ENCODE peak calls at places on chromosome 5, in six cellular contexts. Z is GM12878, A is HepG2, T is A549, Q is upper lobe of left lung, J is K562. V is an unnamed sample.

GRCh38 chr5:159415301-159415937 is 85.1 kb upstream of the IL12B start:
- ATAC-seq in Z (no peak), A (no peak), T (no peak), Q (peak; percentile 83), J (no peak), V (no peak)

GRCh38 chr5:79702606-79703380 is 13.2 kb downstream of the CMYA5 start:
- ATAC-seq in Z (peak; percentile 51), A (peak; percentile 76), T (peak; percentile 57), Q (no peak), J (peak; percentile 67), V (no peak)

GRCh38 chr5:104987074-104987473 is 1424.5 kb upstream of the NUDT12 start:
- ATAC-seq in Z (no peak), A (no peak), T (no peak), Q (no peak), J (peak; percentile 73), V (no peak)

GRCh38 chr5:79800979-79801827 is 111.6 kb downstream of the CMYA5 start:
- ATAC-seq in Z (peak; percentile 30), A (no peak), T (no peak), Q (no peak), J (peak; percentile 43), V (no peak)

GRCh38 chr5:73777192-73777591 is 151.2 kb downstream of the ARHGEF28 start:
- ATAC-seq in Z (no peak), A (no peak), T (no peak), Q (no peak), J (no peak), V (no peak)

GRCh38 chr5:143041972-143042770 is 272.0 kb downstream of the ARHGAP26 start:
- ATAC-seq in Z (no peak), A (no peak), T (no peak), Q (no peak), J (no peak), V (no peak)

GRCh38 chr5:104734046-104734445 is 1171.5 kb upstream of the NUDT12 start:
- ATAC-seq in Z (no peak), A (no peak), T (no peak), Q (no peak), J (no peak), V (no peak)

GRCh38 chr5:2946315-2946714 is 194.8 kb upstream of the IRX2 start:
- ATAC-seq in Z (no peak), A (no peak), T (no peak), Q (no peak), J (no peak), V (no peak)

GRCh38 chr5:39064450-39064849 is 9.7 kb downstream of the RICTOR start:
- ATAC-seq in Z (no peak), A (no peak), T (no peak), Q (no peak), J (no peak), V (no peak)

GRCh38 chr5:132428147-132428482 is 58.6 kb downstream of the SLC22A5 start:
- ATAC-seq in Z (no peak), A (no peak), T (no peak), Q (no peak), J (no peak), V (no peak)

GRCh38 chr5:61089351-61089750 is 72.9 kb downstream of the SMIM15 start:
- ATAC-seq in Z (no peak), A (no peak), T (no peak), Q (no peak), J (no peak), V (no peak)

GRCh38 chr5:127827451-127827850 is 124.3 kb downstream of the CCDC192 start:
- ATAC-seq in Z (no peak), A (no peak), T (no peak), Q (no peak), J (no peak), V (no peak)

GRCh38 chr5:38468978-38469706 is 87.3 kb downstream of the LIFR start:
- ATAC-seq in Z (no peak), A (no peak), T (no peak), Q (peak; percentile 67), J (no peak), V (peak; percentile 50)

GRCh38 chr5:151663617-151664322 is 22.9 kb downstream of the SPARC start:
- ATAC-seq in Z (peak; percentile 32), A (no peak), T (no peak), Q (peak; percentile 51), J (no peak), V (peak; percentile 65)

GRCh38 chr5:59173568-59173967 is 590.7 kb downstream of the RAB3C start:
- ATAC-seq in Z (no peak), A (no peak), T (peak; percentile 47), Q (no peak), J (no peak), V (no peak)

GRCh38 chr5:77400645-77401044 is 91.5 kb downstream of the WDR41 start:
- ATAC-seq in Z (no peak), A (no peak), T (no peak), Q (peak; percentile 67), J (no peak), V (no peak)

GRCh38 chr5:149517461-149518122 is 33.6 kb downstream of the CSNK1A1 start:
- ATAC-seq in Z (no peak), A (no peak), T (peak; percentile 73), Q (no peak), J (peak; percentile 19), V (no peak)

GRCh38 chr5:91158011-91158410 is 225.1 kb downstream of the ARRDC3 start:
- ATAC-seq in Z (no peak), A (no peak), T (no peak), Q (no peak), J (no peak), V (no peak)

GRCh38 chr5:123438244-123438643 is 15.0 kb upstream of the CEP120 start:
- ATAC-seq in Z (peak; percentile 93), A (no peak), T (no peak), Q (no peak), J (no peak), V (no peak)

DNA sequence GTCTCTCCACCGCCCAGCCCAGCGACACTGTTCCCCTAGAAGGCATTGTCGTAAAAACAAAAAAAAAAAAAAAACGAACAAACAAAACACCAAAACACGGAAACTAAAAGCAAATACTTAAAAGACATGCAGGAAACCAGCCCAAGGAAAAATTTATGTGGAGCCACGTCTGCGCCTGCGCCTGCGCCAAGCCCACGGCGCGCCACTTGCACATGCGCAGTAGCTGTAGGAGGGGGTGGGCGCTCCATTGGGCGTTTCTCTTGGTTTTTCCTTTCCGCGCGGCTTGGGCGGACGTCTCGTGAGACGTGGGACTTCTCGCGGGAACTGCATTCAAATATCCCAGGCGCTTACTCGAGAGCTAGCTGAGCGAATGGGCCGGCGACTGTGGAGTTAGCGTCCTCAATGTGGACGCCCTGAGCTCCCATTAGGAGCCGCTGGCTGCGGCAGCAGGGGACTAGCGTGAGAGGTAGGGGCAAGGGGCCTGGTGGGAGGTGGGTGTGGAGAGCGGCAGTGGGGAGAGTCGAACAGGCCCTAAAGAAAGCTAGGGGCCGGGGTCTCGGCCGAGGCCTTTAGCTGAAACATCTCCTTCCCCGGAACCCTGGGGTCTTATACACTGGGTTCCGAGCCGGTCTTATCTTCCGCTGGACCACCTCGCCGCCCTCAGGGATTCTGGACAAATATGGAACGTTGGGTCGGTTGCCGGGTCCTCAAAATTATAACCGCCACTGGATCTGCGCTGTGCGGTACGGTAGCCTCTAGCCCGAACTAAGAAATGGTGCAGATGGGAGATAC is at the start of gene SPDL1:
- ATAC-seq in Z (peak; percentile 94), A (peak; percentile 99), T (peak; percentile 95), Q (peak; percentile 98), J (peak; percentile 97), V (peak; percentile 93)
- H3K4me3 ChIP-seq in Z (peak within 1 kb of the TSS; percentile 90), A (peak within 1 kb of the TSS; percentile 84), T (peak within 1 kb of the TSS; percentile 83), Q (peak within 1 kb of the TSS; percentile 93), J (peak within 1 kb of the TSS; percentile 65), V (peak within 1 kb of the TSS; percentile 95)

DNA sequence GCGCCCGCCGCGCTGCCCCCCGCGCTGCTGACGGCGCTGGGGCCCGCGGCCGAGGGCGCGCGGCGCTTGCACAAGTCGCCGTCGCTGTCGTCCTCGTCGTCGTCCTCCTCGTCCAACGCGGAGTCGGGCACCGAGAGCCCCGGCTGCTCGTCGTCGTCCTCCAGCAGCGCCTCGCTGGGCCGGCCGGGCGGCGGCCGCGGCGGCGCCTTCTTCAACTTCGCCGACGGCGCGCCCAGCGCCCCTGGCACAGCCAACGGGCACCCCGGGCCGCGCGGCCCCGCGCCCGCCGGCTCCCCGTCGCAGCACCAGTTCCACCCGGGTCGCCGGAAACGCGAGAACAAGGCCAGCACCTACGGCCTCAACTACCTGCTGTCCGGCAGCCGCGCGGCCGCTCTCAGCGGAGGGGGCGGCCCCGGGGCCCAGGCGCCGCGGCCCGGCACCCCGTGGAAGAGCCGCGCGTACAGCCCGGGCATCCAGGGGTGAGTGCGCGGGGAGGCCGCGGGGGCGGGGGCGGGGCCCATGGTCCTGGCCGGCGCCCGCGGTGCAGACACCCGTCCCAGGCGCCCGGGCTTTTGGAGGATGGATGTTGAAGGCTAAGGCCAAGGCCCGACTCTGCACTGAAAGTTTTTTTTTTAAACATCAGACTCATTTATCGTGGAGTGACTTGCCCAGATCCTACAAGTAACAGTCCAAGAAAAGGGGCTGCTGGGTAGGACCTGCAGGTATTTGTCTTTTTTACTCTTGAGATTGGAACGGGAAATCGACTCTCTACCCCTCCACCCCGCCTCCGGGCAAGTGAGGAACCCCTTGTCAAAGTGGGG is 1.2 kb downstream of the TENT4A start:
- ATAC-seq in Z (peak; percentile 6), A (no peak), T (no peak), Q (peak; percentile 31), J (peak; percentile 3), V (no peak)
- TF ChIP-seq POLR2A in Z (no peak), A (no peak), T (no peak), Q (no peak), J (no peak), V (no peak)

GRCh38 chr5:119070578-119070827 is 384 bp upstream of the DMXL1 start:
- ATAC-seq in Z (peak; percentile 60), A (peak; percentile 79), T (peak; percentile 86), Q (peak; percentile 83), J (peak; percentile 56), V (peak; percentile 79)

GRCh38 chr5:119074419-119074818 is 3.5 kb downstream of the DMXL1 start:
- ATAC-seq in Z (peak; percentile 34), A (no peak), T (no peak), Q (no peak), J (no peak), V (no peak)

GRCh38 chr5:119071573-119071874 is 637 bp downstream of the DMXL1 start:
- ATAC-seq in Z (peak; percentile 17), A (no peak), T (no peak), Q (peak; percentile 51), J (no peak), V (no peak)

GRCh38 chr5:119072496-119072895 is 1.6 kb downstream of the DMXL1 start:
- ATAC-seq in Z (no peak), A (no peak), T (no peak), Q (no peak), J (no peak), V (no peak)

GRCh38 chr5:119070828-119071572 is at the start of gene DMXL1:
- ATAC-seq in Z (peak; percentile 84), A (peak; percentile 91), T (peak; percentile 95), Q (peak; percentile 97), J (peak; percentile 86), V (peak; percentile 98)
- TF ChIP-seq EP300 in Z (peak; percentile 8), A (no peak), T (no peak), Q (no peak), J (no peak), V (no peak)

GRCh38 chr5:172110921-172111873 is 76.8 kb downstream of the STK10 start:
- ATAC-seq in Z (peak; percentile 83), A (no peak), T (no peak), Q (peak; percentile 57), J (peak; percentile 79), V (peak; percentile 46)
- H3K4me3 ChIP-seq in Z (peak overlapping the region; percentile 49), A (no peak overlapping the region), T (no peak overlapping the region), Q (no peak overlapping the region), J (no peak overlapping the region), V (no peak overlapping the region)